ENCODE peak calls at places on chromosomes 6 and 20, in ten cellular contexts. P is tibial artery, Z is endothelial cell, X is SK-N-SH, B is OCI-LY7, T is A549, Q is foreskin fibroblast, I is fibroblast of mammary gland, E is Calu3, G is endodermal cell. W is an unnamed sample.

GRCh38 chr6:156250593-156250992 is 526.6 kb upstream of the ARID1B start:
- DNase-seq in T (no peak), P (no peak), Q (no peak), X (no peak), G (no peak), I (no peak), E (no peak), B (no peak), Z (no peak), W (no peak)

GRCh38 chr20:45685896-45686295 is 15.9 kb upstream of the WFDC11 start:
- DNase-seq in T (peak; percentile 21), P (no peak), X (no peak), B (no peak), E (peak; percentile 11), I (peak; percentile 19), Q (no peak), G (peak; percentile 76), Z (peak; percentile 9), W (peak; percentile 16)

GRCh38 chr6:118320652-118321051 is 227.4 kb upstream of the PLN start:
- DNase-seq in B (no peak), G (no peak), Q (no peak), X (no peak), I (peak; percentile 25), P (no peak), T (no peak), Z (no peak), E (no peak), W (no peak)

GRCh38 chr6:133187657-133188453 is 53.3 kb upstream of the EYA4 start:
- DNase-seq in Z (no peak), E (no peak), P (no peak), Q (no peak), I (no peak), B (no peak), X (no peak), T (no peak), G (no peak), W (no peak)

GRCh38 chr6:40383348-40384115 is 203.6 kb downstream of the LRFN2 start:
- DNase-seq in G (no peak), B (no peak), Q (no peak), X (no peak), I (no peak), E (no peak), P (no peak), T (no peak), Z (no peak), W (no peak)

GRCh38 chr6:159969204-159969912 is 476 bp downstream of the IGF2R start:
- DNase-seq in E (peak; percentile 38), Z (peak; percentile 65), T (peak; percentile 6), G (peak; percentile 78), X (peak; percentile 77), I (no peak), Q (no peak), P (no peak), B (peak; percentile 35), W (peak; percentile 71)

GRCh38 chr6:4809999-4810918 is 34.1 kb downstream of the CDYL start:
- DNase-seq in P (no peak), B (no peak), Z (no peak), T (no peak), X (no peak), G (no peak), E (no peak), Q (peak; percentile 63), I (peak; percentile 83), W (no peak)

GRCh38 chr20:61030130-61030529 is 221.9 kb upstream of the CDH4 start:
- DNase-seq in Z (no peak), X (no peak), G (no peak), Q (no peak), I (no peak), P (no peak), B (no peak), T (no peak), E (no peak), W (no peak)

GRCh38 chr6:108732101-108732870 is 115.9 kb upstream of the ARMC2 start:
- DNase-seq in Q (peak; percentile 62), P (no peak), G (peak; percentile 59), E (peak; percentile 57), B (no peak), T (no peak), X (no peak), Z (no peak), I (peak; percentile 74), W (no peak)

GRCh38 chr20:856361-856775 is 22.9 kb downstream of the FAM110A start:
- DNase-seq in G (no peak), Z (no peak), P (no peak), I (peak; percentile 68), E (peak; percentile 90), T (peak; percentile 72), Q (peak; percentile 56), X (no peak), B (no peak), W (no peak)

DNA sequence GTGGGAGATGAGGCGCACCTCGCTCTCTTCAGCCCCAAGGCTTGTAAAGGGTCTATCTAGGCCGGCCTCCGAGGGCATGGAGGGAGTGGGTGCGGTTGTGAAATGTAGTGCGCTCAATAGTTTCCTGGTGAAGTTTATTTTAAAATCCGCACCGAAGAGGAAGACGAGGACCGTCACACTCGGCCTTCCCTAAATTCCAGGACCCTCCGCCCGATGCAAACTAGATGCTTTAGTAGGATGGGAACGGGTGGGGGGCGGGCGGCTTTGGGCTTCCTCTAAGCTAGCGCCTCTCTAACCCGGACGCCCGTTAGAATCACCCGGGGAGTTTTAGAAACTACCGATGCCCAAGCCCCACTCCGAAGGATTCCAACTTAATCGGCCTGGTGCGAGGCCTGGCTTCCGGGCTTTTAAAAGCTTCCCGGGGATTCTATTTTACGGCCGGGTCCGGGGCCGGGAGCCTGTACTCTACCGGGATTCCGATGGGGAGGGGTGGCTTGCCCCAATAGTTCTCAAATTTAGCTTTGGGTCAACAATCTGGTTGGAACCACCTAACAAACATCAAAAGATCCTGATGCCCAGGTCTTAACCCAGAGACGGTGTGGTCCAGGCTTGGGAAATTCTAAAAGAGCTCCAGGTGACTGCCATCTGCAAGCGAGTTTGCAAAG is 548 bp upstream of the BCAS4 start:
- DNase-seq in B (peak; percentile 36), T (no peak), I (no peak), X (no peak), P (no peak), Z (no peak), Q (no peak), G (no peak), E (no peak), W (no peak)
- TF ChIP-seq CTCF in B (peak; percentile 78), T (no peak), I (no peak), X (peak; percentile 68), P (no peak), Z (no peak), Q (peak; percentile 51), G (no peak), E (no peak), W (peak; percentile 53)

DNA sequence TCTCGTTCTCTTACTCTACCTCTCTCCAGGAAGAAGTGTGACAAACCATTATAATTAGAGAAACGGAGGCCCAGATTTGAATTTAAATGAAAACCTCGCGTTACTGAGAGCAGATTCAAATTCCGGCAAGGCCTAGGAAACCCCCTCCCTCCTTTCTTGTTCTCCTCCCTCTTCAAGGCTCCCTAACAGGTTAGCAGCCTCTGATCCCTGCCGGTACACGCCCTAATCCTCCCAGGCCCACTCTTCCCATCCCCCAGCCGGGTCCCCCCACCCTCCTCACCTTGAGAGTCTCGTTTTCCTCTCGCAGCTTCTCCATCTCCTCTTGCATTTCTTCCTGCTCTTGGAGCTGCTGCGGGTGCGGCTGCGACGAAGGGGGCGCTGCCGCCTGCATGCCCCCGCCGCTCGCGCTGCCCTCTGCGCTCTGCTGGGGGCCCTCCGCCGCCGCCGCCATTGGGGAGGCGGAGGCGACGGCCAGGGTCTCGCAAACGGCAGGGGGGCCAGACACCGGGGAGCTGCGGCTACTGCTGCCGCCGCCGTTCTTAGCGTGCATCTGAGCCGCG is 3.8 kb downstream of the MTCL3 start:
- DNase-seq in E (no peak), I (peak; percentile 28), G (peak; percentile 88), X (peak; percentile 75), Q (peak; percentile 32), Z (peak; percentile 51), T (no peak), P (no peak), B (peak; percentile 34), W (peak; percentile 56)
- TF ChIP-seq CTCF in E (peak; percentile 17), I (no peak), G (peak; percentile 64), X (peak; percentile 48), Q (no peak), Z (no peak), T (no peak), P (no peak), B (peak; percentile 45), W (no peak)

DNA sequence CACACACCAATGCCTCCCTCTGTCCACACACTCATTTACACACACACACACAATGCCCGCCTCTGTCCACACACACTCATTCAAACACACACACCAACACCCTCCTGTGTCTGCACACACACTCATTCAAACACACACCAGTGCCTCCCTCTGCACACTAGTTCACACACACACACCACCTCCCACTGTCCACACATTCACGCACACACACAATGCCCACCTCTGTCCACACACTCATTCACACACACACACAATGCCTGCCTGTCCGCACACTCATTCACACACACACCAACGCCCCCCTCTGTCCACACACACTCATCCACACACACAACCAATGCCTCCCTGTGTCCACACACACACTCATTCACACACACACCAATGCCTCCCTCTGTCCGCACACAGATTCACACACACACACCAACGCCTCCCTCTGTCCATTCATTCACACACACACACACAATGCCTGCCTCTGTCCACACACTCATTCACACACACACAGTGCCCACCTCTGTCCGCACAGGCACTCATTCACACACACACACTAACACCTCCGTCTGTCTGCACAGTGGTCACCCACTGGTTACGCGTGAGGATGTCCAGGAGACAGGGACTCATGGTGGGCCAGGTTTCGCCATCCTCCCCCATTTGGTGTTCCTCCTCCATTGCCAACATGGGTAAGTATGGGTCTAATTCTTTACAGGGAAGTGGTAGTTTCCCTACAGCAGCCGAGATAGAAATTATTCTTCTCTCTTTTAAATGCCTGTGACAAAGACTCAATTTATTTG is 62.4 kb upstream of the THBS2 start:
- DNase-seq in I (no peak), E (no peak), T (no peak), Q (no peak), G (no peak), P (no peak), Z (no peak), B (no peak), X (no peak), W (no peak)
- TF ChIP-seq CTCF in I (no peak), E (no peak), T (no peak), Q (no peak), G (no peak), P (no peak), Z (no peak), B (no peak), X (no peak), W (no peak)

DNA sequence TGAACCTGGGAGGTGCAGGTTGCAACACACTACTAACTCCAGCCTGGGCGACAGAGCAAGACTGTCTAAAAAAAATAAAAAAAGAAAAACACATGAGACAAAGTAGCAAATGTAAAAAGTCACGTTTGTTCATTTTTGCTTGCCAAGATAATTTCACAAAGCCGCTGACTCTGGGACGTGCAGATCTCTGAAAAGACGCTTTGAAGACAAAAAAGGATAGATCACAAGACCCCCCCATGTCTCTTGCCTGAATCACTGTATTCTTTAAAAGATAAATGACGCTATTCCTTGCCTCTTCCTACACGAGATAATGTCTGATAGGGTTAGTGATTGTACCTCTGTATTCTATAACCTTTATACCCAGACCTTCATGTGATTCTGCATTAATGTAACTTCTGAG is 23.3 kb upstream of the STXBP5 start:
- DNase-seq in B (no peak), Q (no peak), I (no peak), G (no peak), P (no peak), X (no peak), E (no peak), T (no peak), Z (no peak), W (no peak)
- TF ChIP-seq CTCF in B (no peak), Q (no peak), I (no peak), G (no peak), P (no peak), X (no peak), E (no peak), T (no peak), Z (no peak), W (no peak)

GRCh38 chr6:3259491-3259958 is 778 bp downstream of the PSMG4 start:
- DNase-seq in P (no peak), T (peak; percentile 25), I (no peak), Z (peak; percentile 33), B (peak; percentile 67), G (peak; percentile 82), E (peak; percentile 15), Q (peak; percentile 28), X (peak; percentile 67), W (peak; percentile 36)
- TF ChIP-seq CTCF in P (no peak), T (no peak), I (no peak), Z (no peak), B (no peak), G (peak; percentile 10), E (no peak), Q (no peak), X (peak; percentile 21), W (no peak)

W was measured in nephron progenitor cell.